ENCODE peak calls at places on chromosomes 7 and 10, in four cellular contexts. V is nucleus accumbens, X is retina, E is NCI-H1105. M is an unnamed sample.

GRCh38 chr7:90530263-90530662 is 60.8 kb downstream of the PTTG1IP2 start:
- DNase-seq in X (no peak), E (no peak), V (no peak), M (no peak)

GRCh38 chr10:131726967-131727366 is 173.8 kb upstream of the PPP2R2D start:
- DNase-seq in V (no peak), X (no peak), E (no peak), M (no peak)

GRCh38 chr7:47392241-47392759 is 189.6 kb downstream of the TNS3 start:
- DNase-seq in X (no peak), V (peak), E (no peak), M (peak)

GRCh38 chr7:70553364-70553763 is 578.6 kb upstream of the GALNT17 start:
- DNase-seq in V (peak), X (no peak), E (no peak), M (peak)

GRCh38 chr10:77801474-77802238 is 124.9 kb downstream of the DLG5 start:
- DNase-seq in X (no peak), V (no peak), E (no peak), M (no peak)

GRCh38 chr10:1548596-1548995 is 188.7 kb downstream of the ADARB2 start:
- DNase-seq in V (no peak), X (no peak), E (no peak), M (no peak)

GRCh38 chr7:33932221-33932620 is 26.9 kb downstream of the BMPER start:
- DNase-seq in E (no peak), V (no peak), X (peak), M (peak)

GRCh38 chr10:77228559-77228958 is 409.0 kb downstream of the KCNMA1 start:
- DNase-seq in X (no peak), E (peak), V (no peak), M (no peak)

GRCh38 chr7:73988197-73988596 is 39.8 kb upstream of the ELN start:
- DNase-seq in X (peak), E (no peak), V (peak), M (peak)

GRCh38 chr10:71946700-71947099 is 17.5 kb upstream of the CHST3 start:
- DNase-seq in E (no peak), X (no peak), V (peak), M (peak)

GRCh38 chr7:67387851-67388250 is 391.2 kb downstream of the TYW1 start:
- DNase-seq in X (no peak), E (no peak), V (no peak), M (no peak)

GRCh38 chr10:95116869-95117269 is 47.6 kb upstream of the CYP2C8 start:
- DNase-seq in X (no peak), V (no peak), E (no peak), M (no peak)

GRCh38 chr7:151856098-151856497 is 20.8 kb downstream of the PRKAG2 start:
- DNase-seq in X (no peak), E (no peak), V (no peak), M (no peak)

GRCh38 chr7:111094387-111094786 is 3.5 kb downstream of the LRRN3 start:
- DNase-seq in X (peak), E (no peak), V (no peak), M (peak)

GRCh38 chr7:127550247-127550646 is 35.1 kb downstream of the GCC1 start:
- DNase-seq in V (no peak), E (no peak), X (no peak), M (no peak)

GRCh38 chr7:15461576-15461975 is 100.2 kb downstream of the AGMO start:
- DNase-seq in E (no peak), V (no peak), X (no peak), M (no peak)

GRCh38 chr7:20199015-20199737 is 18.0 kb downstream of the MACC1 start:
- DNase-seq in E (peak), X (no peak), V (no peak), M (peak)

GRCh38 chr7:2530076-2530967 is 10.7 kb downstream of the LFNG start:
- DNase-seq in X (peak), V (no peak), E (no peak), M (no peak)

GRCh38 chr10:26696786-26697162 is 727 bp upstream of the PDSS1 start:
- DNase-seq in E (no peak), V (no peak), X (no peak), M (no peak)

GRCh38 chr10:127354255-127354654 is 157.9 kb upstream of the INSYN2A start:
- DNase-seq in V (no peak), X (no peak), E (no peak), M (no peak)

GRCh38 chr7:17939670-17940301 is 508 bp downstream of the SNX13 start:
- DNase-seq in V (no peak), E (peak), X (no peak), M (no peak)

GRCh38 chr10:112373912-112374338 is at the start of gene ACSL5:
- DNase-seq in E (no peak), V (no peak), X (no peak), M (no peak)

GRCh38 chr7:13540429-13540828 is 449.0 kb downstream of the ETV1 start:
- DNase-seq in V (no peak), X (no peak), E (no peak), M (no peak)

GRCh38 chr10:124626759-124627380 is 117.3 kb downstream of the FAM53B start:
- DNase-seq in X (no peak), E (no peak), V (no peak), M (no peak)

GRCh38 chr7:155618708-155619633 is 25.5 kb upstream of the RBM33 start:
- DNase-seq in E (no peak), X (no peak), V (no peak), M (no peak)

GRCh38 chr7:47211467-47212121 is 370.3 kb downstream of the TNS3 start:
- DNase-seq in E (no peak), X (no peak), V (no peak), M (no peak)

GRCh38 chr10:122478971-122479370 is 17.6 kb downstream of the HTRA1 start:
- DNase-seq in V (peak), E (no peak), X (peak), M (no peak)

GRCh38 chr10:70221030-70221429 is 12.2 kb downstream of the PPA1 start:
- DNase-seq in X (no peak), E (no peak), V (no peak), M (no peak)

GRCh38 chr10:51389415-51390342 is 309.7 kb downstream of the CSTF2T start:
- DNase-seq in V (no peak), X (peak), E (no peak), M (peak)

GRCh38 chr7:68199951-68200660 is 1203.5 kb downstream of the TYW1 start:
- DNase-seq in X (no peak), V (no peak), E (no peak), M (no peak)

GRCh38 chr10:89466599-89467035 is 52.2 kb downstream of the IFIT5 start:
- DNase-seq in V (no peak), X (no peak), E (no peak), M (no peak)

GRCh38 chr7:33534830-33535229 is 370.5 kb upstream of the BMPER start:
- DNase-seq in E (no peak), V (no peak), X (no peak), M (no peak)

GRCh38 chr7:27146491-27147210 is 923 bp downstream of the HOXA6 start:
- DNase-seq in X (no peak), E (peak), V (no peak), M (no peak)

GRCh38 chr7:125529237-125529636 is 599.6 kb upstream of the POT1 start:
- DNase-seq in E (no peak), V (no peak), X (no peak), M (no peak)

GRCh38 chr7:41255113-41255512 is 447.8 kb downstream of the INHBA start:
- DNase-seq in V (no peak), E (no peak), X (no peak), M (no peak)

GRCh38 chr7:148929176-148929575 is 45.1 kb upstream of the EZH2 start:
- DNase-seq in E (no peak), X (no peak), V (no peak), M (no peak)

GRCh38 chr7:132333301-132333700 is 243.0 kb downstream of the PLXNA4 start:
- DNase-seq in E (no peak), V (peak), X (no peak), M (no peak)

GRCh38 chr10:30812018-30812851 is 182.7 kb upstream of the LYZL2 start:
- DNase-seq in E (no peak), X (no peak), V (no peak), M (no peak)

M was measured in globus pallidus.